ENCODE peak calls at places on chromosomes 6 and 20, in eight cellular contexts. U is Caco-2; Q is fibroblast of lung; A is ovary; B is GM23248; M is fibroblast of pulmonary artery; D is SJSA1; T is effector memory CD4-positive, alpha-beta T cell. K is an unnamed sample.

GRCh38 chr20:61934716-61935530 is 130.8 kb downstream of the TAF4 start:
- DNase-seq in U (no peak), Q (peak; percentile 42), A (no peak), B (peak; percentile 73), M (no peak), D (no peak), T (no peak), K (peak; percentile 64)

GRCh38 chr20:11976966-11977365 is 59.3 kb downstream of the BTBD3 start:
- DNase-seq in U (no peak), Q (no peak), A (no peak), B (no peak), M (no peak), D (no peak), T (no peak), K (no peak)

GRCh38 chr6:8183266-8183665 is 80.9 kb upstream of the EEF1E1 start:
- DNase-seq in U (no peak), Q (no peak), A (no peak), B (no peak), M (no peak), D (no peak), T (no peak), K (no peak)

GRCh38 chr20:44422083-44422482 is 53.6 kb upstream of the TTPAL start:
- DNase-seq in U (no peak), Q (peak; percentile 67), A (no peak), B (peak; percentile 81), M (peak; percentile 8), D (peak; percentile 56), T (no peak), K (peak; percentile 81)

GRCh38 chr20:45269056-45269455 is 14.7 kb upstream of the SLPI start:
- DNase-seq in U (no peak), Q (no peak), A (no peak), B (no peak), M (no peak), D (no peak), T (no peak), K (no peak)

GRCh38 chr6:82160255-82160990 is 87.1 kb downstream of the IBTK start:
- DNase-seq in U (no peak), Q (no peak), A (no peak), B (no peak), M (no peak), D (no peak), T (no peak), K (no peak)

GRCh38 chr6:49539102-49539501 is 11.4 kb upstream of the C6orf141 start:
- DNase-seq in U (no peak), Q (no peak), A (no peak), B (no peak), M (no peak), D (no peak), T (no peak), K (no peak)

GRCh38 chr20:59785118-59785959 is 148.1 kb downstream of the SYCP2 start:
- DNase-seq in U (no peak), Q (no peak), A (no peak), B (no peak), M (no peak), D (no peak), T (no peak), K (no peak)

DNA sequence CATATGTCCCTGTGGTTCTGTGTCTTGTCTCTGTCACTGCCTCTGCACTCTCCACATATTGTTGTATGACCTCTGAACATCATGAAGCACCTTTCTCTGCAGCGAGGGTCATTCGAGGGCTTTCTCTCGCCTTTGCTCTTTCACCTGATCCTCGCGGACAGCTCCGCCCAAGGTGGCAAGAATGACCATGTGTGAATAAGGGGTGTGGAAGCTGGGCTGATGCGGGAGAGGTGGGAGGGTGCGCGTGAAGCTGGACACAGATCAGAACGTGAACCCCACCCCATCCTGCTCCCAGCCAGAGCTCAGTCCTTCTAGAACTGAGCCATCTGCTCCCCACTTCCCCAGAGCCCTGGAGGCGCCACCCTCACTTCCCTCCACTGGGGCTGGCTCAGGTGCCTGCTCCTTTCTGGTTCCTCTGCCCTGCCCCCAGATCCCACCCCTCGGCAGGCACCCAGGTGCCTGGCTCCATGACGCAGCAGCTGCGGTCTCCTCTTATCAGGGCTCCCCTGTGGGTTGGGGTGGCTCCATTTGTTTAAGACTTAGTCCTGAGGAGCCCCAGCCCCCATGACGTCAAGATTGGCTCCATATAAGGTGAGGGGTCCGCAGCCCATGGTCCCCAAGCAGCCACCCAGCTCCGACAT is at the start of gene MUCL3:
- DNase-seq in U (no peak), Q (no peak), A (no peak), B (no peak), M (no peak), D (no peak), T (no peak), K (no peak)
- H3K4me3 ChIP-seq in U (no peak within 1 kb of the TSS), Q (no peak within 1 kb of the TSS), A (no peak within 1 kb of the TSS), B (no peak within 1 kb of the TSS), M (no peak within 1 kb of the TSS), D (no peak within 1 kb of the TSS), T (no peak within 1 kb of the TSS), K (no peak within 1 kb of the TSS)

DNA sequence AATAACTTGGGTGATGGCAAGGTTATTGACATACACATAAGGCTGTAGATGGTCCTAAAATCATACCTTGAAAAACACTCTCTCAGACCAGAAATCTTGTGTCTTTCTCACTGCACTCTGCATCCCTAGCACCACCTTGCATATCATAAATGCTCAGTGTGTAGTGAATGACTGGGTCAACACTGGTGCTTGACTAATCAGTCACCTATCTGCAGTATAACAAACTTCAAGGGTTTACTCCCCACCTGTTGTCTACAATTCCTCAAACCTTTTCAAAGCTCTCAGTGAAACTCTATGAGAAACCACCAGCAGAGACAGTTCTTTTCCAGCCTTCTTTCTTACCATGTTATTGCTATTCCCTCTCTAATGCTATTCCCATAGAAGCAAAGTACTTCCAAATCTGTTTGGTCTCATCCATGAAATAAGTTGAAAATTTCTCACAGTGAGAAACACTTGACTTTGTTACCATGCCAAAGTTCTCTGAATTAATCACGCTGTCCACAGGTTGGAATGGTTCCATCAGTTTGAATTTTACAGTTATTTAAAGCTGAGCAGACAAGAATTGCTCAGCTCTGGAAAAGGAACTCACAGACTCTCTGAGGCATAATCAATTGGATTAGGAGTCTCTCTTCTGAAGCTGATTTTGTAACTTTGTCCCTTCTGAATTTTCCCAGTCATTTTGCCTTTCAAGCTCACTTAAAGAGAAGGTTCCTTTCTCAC is 104.8 kb upstream of the EYA4 start:
- DNase-seq in U (no peak), Q (peak; percentile 29), A (no peak), B (no peak), M (no peak), D (no peak), T (no peak), K (no peak)
- H3K4me3 ChIP-seq in U (no peak overlapping the region), Q (no peak overlapping the region), A (no peak overlapping the region), B (no peak overlapping the region), M (no peak overlapping the region), D (no peak overlapping the region), T (no peak overlapping the region), K (no peak overlapping the region)

GRCh38 chr6:6700421-6700820 is 111.9 kb downstream of the LY86 start:
- DNase-seq in U (no peak), Q (no peak), A (no peak), B (no peak), M (no peak), D (no peak), T (no peak), K (no peak)
- H3K4me3 ChIP-seq in U (no peak overlapping the region), Q (no peak overlapping the region), A (no peak overlapping the region), B (peak overlapping the region; percentile 28), M (no peak overlapping the region), D (no peak overlapping the region), T (no peak overlapping the region), K (no peak overlapping the region)

GRCh38 chr20:54103762-54104600 is 33.6 kb upstream of the BCAS1 start:
- DNase-seq in U (peak; percentile 61), Q (no peak), A (no peak), B (no peak), M (no peak), D (no peak), T (no peak), K (no peak)
- H3K4me3 ChIP-seq in U (no peak overlapping the region), Q (no peak overlapping the region), A (no peak overlapping the region), B (no peak overlapping the region), M (no peak overlapping the region), D (no peak overlapping the region), T (no peak overlapping the region), K (no peak overlapping the region)

DNA sequence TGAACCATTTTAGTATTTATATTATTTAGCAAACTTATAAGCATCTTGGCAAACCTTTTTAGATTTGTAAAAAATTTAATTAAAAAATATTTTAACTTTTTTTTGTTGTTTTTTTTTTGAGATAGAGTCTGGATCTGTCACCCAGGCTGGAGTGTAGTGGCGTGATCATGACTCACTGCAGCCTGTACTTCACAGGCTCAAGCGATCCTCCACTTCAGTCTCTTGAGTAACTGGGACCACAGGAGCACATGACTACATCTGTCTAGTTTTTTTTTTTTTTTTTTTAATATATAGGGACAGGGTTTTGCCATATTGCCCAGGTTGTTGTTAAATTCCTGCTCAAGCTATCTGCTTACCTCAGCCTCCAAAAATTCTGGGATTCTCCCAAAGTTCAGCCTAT is 161.1 kb downstream of the EYS start:
- DNase-seq in U (no peak), Q (peak; percentile 0), A (no peak), B (no peak), M (no peak), D (no peak), T (no peak), K (peak; percentile 0)
- H3K4me3 ChIP-seq in U (no peak overlapping the region), Q (no peak overlapping the region), A (no peak overlapping the region), B (no peak overlapping the region), M (no peak overlapping the region), D (no peak overlapping the region), T (no peak overlapping the region), K (no peak overlapping the region)

DNA sequence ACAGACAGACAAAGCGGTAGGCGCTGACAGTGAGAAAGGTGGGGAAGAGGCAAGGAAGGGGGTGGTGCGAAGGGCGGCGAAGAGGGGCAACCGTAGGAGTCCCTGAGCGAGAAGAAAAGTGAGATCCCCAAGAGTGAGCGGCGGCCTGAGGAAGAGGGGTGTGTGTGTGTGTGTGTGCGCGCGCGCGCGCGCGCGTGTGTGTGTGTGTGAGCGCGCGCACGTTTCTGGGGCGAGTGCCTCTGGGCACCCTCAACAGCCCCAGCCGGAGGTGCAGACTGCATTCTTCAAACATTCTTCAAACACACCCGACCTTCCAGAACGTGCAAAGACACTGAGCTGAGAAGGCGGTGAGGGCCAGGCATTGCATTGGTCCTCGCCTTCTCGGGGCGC is 76.2 kb upstream of the FOXP4 start:
- DNase-seq in U (no peak), Q (peak; percentile 53), A (no peak), B (no peak), M (no peak), D (no peak), T (no peak), K (no peak)
- H3K4me3 ChIP-seq in U (no peak overlapping the region), Q (no peak overlapping the region), A (peak overlapping the region; percentile 8), B (no peak overlapping the region), M (no peak overlapping the region), D (no peak overlapping the region), T (peak overlapping the region; percentile 29), K (no peak overlapping the region)

DNA sequence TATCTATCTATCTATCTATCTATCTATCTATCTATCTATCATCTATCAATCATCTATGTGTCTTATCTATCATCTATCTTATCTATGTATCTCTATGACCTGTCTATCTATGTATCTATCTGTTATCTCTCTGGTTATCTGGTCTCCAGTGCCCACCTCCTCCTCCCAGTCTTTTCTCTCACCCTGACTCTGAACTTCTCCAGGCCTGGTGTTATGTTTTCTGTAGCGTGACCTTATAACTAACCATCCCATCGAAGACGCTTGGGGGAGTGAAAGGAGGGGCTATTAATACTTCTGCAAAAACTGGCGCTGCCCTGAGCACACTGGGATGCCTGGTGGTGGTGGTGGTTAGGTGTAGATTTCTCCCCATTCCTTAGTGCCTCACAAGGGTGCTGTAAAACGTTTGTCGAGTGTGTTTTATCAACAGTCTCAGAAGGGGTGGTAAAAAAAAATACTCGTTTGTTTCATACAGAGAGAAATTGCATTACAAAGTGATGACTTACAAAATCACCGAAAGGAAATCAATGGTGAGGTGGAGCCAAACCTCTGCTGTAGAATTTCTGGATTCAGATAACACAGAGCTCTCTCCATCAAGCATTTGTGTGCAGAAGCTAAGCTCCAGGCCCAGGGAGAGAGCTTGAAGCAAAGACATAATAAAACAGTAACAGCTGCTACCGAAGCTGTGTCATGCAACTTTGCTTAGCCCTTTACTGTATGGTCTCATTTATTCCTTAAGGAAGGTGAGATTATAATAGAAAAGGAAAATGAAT is 156.1 kb downstream of the BCAS1 start:
- DNase-seq in U (no peak), Q (peak; percentile 80), A (no peak), B (peak; percentile 69), M (peak; percentile 61), D (no peak), T (no peak), K (no peak)
- H3K4me3 ChIP-seq in U (no peak overlapping the region), Q (no peak overlapping the region), A (no peak overlapping the region), B (peak overlapping the region; percentile 74), M (no peak overlapping the region), D (no peak overlapping the region), T (no peak overlapping the region), K (no peak overlapping the region)